ENCODE peak calls at places on chromosomes 2 and 18, in eight cellular contexts. N, B, E, K, C, Y, S and V are unnamed samples.

GRCh38 chr18:60549338-60549960 is 176.9 kb upstream of the MC4R start:
- DNase-seq in N (peak; percentile 44), B (peak; percentile 64), E (no peak), K (no peak), C (no peak), Y (no peak), S (peak; percentile 11), V (peak; percentile 64)

GRCh38 chr2:88483200-88483599 is 30.7 kb upstream of the FOXI3 start:
- DNase-seq in N (no peak), B (no peak), E (no peak), K (no peak), C (no peak), Y (no peak), S (no peak), V (no peak)

GRCh38 chr2:238114851-238115660 is 14.9 kb downstream of the ESPNL start:
- DNase-seq in N (no peak), B (no peak), E (no peak), K (no peak), C (no peak), Y (no peak), S (no peak), V (no peak)

GRCh38 chr2:102282646-102283045 is 28.7 kb upstream of the IL1RL1 start:
- DNase-seq in N (no peak), B (no peak), E (no peak), K (no peak), C (no peak), Y (no peak), S (no peak), V (no peak)

GRCh38 chr18:48422947-48423378 is 13.8 kb upstream of the ZBTB7C start:
- DNase-seq in N (no peak), B (no peak), E (no peak), K (no peak), C (no peak), Y (no peak), S (no peak), V (no peak)

GRCh38 chr2:30396436-30397232 is 50.4 kb upstream of the LCLAT1 start:
- DNase-seq in N (no peak), B (no peak), E (no peak), K (no peak), C (no peak), Y (no peak), S (no peak), V (no peak)

GRCh38 chr2:205245652-205246051 is 436.6 kb upstream of the NRP2 start:
- DNase-seq in N (no peak), B (peak; percentile 70), E (no peak), K (no peak), C (no peak), Y (no peak), S (no peak), V (no peak)

GRCh38 chr2:176392744-176393414 is 123.6 kb downstream of the MTX2 start:
- DNase-seq in N (no peak), B (no peak), E (no peak), K (no peak), C (no peak), Y (no peak), S (no peak), V (no peak)

GRCh38 chr2:649461-650342 is 27.5 kb downstream of the TMEM18 start:
- DNase-seq in N (no peak), B (no peak), E (no peak), K (no peak), C (peak; percentile 52), Y (no peak), S (no peak), V (no peak)

GRCh38 chr2:188884552-188884951 is 89.6 kb upstream of the COL3A1 start:
- DNase-seq in N (no peak), B (no peak), E (no peak), K (no peak), C (no peak), Y (no peak), S (no peak), V (peak; percentile 8)

GRCh38 chr18:13500227-13500865 is 226.0 kb downstream of the FAM210A start:
- DNase-seq in N (peak; percentile 8), B (peak; percentile 83), E (no peak), K (no peak), C (no peak), Y (no peak), S (peak; percentile 49), V (no peak)

GRCh38 chr2:41869542-41870256 is 178.1 kb upstream of the PKDCC start:
- DNase-seq in N (peak; percentile 59), B (peak; percentile 59), E (peak; percentile 25), K (peak; percentile 78), C (peak; percentile 85), Y (peak; percentile 83), S (peak; percentile 56), V (no peak)

GRCh38 chr2:41870257-41870570 is 177.6 kb upstream of the PKDCC start:
- DNase-seq in N (no peak), B (no peak), E (no peak), K (no peak), C (no peak), Y (no peak), S (no peak), V (no peak)

GRCh38 chr2:41873102-41873501 is 174.7 kb upstream of the PKDCC start:
- DNase-seq in N (no peak), B (no peak), E (no peak), K (no peak), C (no peak), Y (no peak), S (no peak), V (peak; percentile 39)

GRCh38 chr2:41872646-41873045 is 175.2 kb upstream of the PKDCC start:
- DNase-seq in N (peak; percentile 32), B (no peak), E (peak; percentile 8), K (no peak), C (no peak), Y (no peak), S (no peak), V (no peak)

DNA sequence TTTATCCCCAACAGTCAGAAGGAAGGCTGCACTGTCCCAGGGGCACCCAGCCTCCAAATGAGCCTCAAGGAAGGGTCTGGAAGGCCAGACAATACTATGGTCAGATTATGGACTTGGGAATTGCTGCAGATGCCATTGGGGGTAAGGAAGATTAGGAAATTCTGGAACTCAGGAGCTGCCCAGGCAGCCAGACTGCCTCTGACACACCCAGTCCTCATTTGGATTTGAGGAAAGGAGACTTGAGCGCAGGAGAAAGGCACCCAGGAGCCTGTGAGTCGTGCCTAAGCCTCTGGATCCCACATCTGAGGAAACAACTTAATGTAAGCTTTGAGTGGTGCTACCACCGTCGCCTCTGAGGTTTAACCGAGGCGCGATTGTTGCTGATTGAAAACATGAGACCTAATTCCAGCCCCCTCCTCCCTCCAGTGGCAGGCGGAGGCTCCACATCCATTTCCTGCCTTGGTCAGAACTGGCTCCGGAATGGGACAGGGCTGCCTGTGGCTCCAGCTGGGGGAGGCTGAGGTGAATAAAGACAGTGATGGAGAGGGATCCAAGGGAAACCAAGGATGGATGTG is 176.8 kb upstream of the PKDCC start:
- DNase-seq in N (no peak), B (no peak), E (no peak), K (no peak), C (no peak), Y (no peak), S (no peak), V (no peak)
- H3K27ac ChIP-seq in N (no peak overlapping the region), B (no peak overlapping the region), E (no peak overlapping the region), K (no peak overlapping the region), C (no peak overlapping the region), Y (no peak overlapping the region), S (no peak overlapping the region), V (no peak overlapping the region)

GRCh38 chr2:46264447-46264846 is 32.8 kb upstream of the EPAS1 start:
- DNase-seq in N (no peak), B (no peak), E (no peak), K (no peak), C (no peak), Y (no peak), S (no peak), V (no peak)

GRCh38 chr2:46263347-46263746 is 33.9 kb upstream of the EPAS1 start:
- DNase-seq in N (no peak), B (no peak), E (no peak), K (no peak), C (no peak), Y (no peak), S (no peak), V (no peak)

GRCh38 chr2:46267616-46268015 is 29.6 kb upstream of the EPAS1 start:
- DNase-seq in N (no peak), B (peak; percentile 87), E (no peak), K (no peak), C (no peak), Y (no peak), S (no peak), V (no peak)

GRCh38 chr2:46268196-46268595 is 29.0 kb upstream of the EPAS1 start:
- DNase-seq in N (no peak), B (peak; percentile 68), E (peak; percentile 21), K (no peak), C (no peak), Y (no peak), S (no peak), V (no peak)

DNA sequence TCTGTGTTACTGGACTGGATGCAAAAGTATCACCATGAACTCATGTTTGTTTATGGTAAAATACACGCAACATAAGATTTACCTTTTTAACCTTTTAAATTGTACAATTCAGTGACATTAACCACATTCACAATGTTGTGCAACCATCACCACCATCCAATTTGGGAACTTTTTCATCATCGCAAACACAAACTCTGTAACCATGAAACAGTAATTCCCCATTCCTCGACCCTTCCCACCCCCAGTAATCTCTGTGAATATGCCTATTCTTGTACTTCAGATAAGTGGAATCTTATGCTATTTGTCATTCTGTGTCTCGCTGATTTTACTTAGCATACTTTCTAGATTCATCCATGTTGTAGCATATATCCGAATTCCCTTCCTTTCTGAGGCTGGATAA is 31.1 kb upstream of the EPAS1 start:
- DNase-seq in N (no peak), B (no peak), E (no peak), K (no peak), C (no peak), Y (no peak), S (no peak), V (no peak)
- TF ChIP-seq POLR2AphosphoS5 in N (no peak), B (no peak), E (no peak), K (no peak), C (no peak), Y (no peak), S (no peak), V (no peak)

GRCh38 chr2:239396881-239397681 is 3.7 kb downstream of the HDAC4 start:
- DNase-seq in N (no peak), B (no peak), E (no peak), K (no peak), C (peak; percentile 95), Y (peak; percentile 34), S (peak; percentile 94), V (no peak)
- H3K27ac ChIP-seq in N (no peak overlapping the region), B (no peak overlapping the region), E (no peak overlapping the region), K (no peak overlapping the region), C (peak overlapping the region; percentile 95), Y (peak overlapping the region; percentile 88), S (peak overlapping the region; percentile 82), V (no peak overlapping the region)

DNA sequence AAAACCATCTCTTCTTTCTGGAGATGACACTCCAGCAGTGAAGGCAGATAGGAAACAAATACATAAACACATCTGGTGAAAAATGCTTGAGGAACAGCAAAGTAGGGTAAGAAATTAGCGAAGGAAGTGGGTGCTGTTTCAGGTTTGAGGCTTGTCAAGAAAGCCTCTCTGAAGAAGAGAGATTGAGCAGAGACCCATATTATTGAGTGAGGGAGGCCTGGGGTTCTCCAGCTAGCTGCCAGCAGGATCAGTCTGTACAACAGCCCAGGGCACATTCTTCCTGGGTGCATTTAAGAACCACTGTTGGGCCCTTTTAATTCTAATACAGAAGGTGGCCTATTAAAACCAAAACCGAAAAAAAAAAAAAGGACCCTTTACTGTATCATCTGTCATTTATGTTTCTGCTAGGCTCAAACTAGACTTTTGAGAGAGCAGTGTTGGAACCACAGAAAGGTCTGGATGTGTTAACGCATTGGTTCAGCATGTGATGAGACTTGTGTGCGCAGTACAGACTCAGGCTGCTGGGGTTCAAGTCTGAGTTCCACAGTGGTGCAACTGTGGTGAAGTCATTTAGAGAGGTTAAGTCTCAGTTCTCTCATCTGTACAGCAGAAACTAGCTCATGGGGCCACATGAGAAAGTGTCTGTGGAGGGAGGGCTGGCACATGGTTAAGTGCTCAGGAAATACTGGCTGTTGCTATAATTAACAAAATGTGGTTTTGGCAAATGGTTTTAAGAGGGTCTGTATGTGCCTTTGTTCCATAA is 28.9 kb downstream of the MGAT5 start:
- DNase-seq in N (no peak), B (no peak), E (peak; percentile 96), K (no peak), C (no peak), Y (no peak), S (no peak), V (no peak)
- TF ChIP-seq POLR2AphosphoS5 in N (no peak), B (no peak), E (peak; percentile 35), K (no peak), C (no peak), Y (no peak), S (no peak), V (no peak)